ENCODE peak calls at places on chromosomes 3 and 15, in four cellular contexts. I is right cardiac atrium, H is K562, B is HCT116. A is an unnamed sample.

GRCh38 chr3:56930706-56931105 is 129.0 kb upstream of the ARHGEF3 start:
- DNase-seq in H (no peak), B (no peak), I (no peak), A (no peak)

GRCh38 chr15:48928877-48929538 is 34.7 kb downstream of the SHC4 start:
- DNase-seq in B (no peak), I (no peak), H (no peak), A (no peak)

GRCh38 chr3:3015472-3016089 is 94.6 kb downstream of the IL5RA start:
- DNase-seq in B (peak; percentile 8), H (no peak), I (no peak), A (no peak)

GRCh38 chr15:92023971-92024370 is 170.5 kb downstream of the SLCO3A1 start:
- DNase-seq in B (no peak), I (no peak), H (no peak), A (no peak)

GRCh38 chr15:63332367-63333078 is 49.1 kb downstream of the CA12 start:
- DNase-seq in B (peak; percentile 28), I (no peak), H (no peak), A (no peak)

GRCh38 chr15:63146684-63147083 is 10.6 kb downstream of the RPS27L start:
- DNase-seq in I (no peak), B (no peak), H (no peak), A (no peak)

GRCh38 chr15:50066202-50066601 is 52.8 kb downstream of the ATP8B4 start:
- DNase-seq in B (no peak), I (no peak), H (no peak), A (no peak)

GRCh38 chr3:13718000-13718399 is 161.9 kb downstream of the WNT7A start:
- DNase-seq in B (no peak), I (no peak), H (no peak), A (no peak)

GRCh38 chr3:197308591-197308990 is 10.2 kb upstream of the DLG1 start:
- DNase-seq in I (no peak), B (no peak), H (no peak), A (no peak)

GRCh38 chr3:128324911-128325592 is 141.6 kb downstream of the DNAJB8 start:
- DNase-seq in H (no peak), B (no peak), I (no peak), A (no peak)

GRCh38 chr3:194723846-194724618 is 38.3 kb downstream of the FAM43A start:
- DNase-seq in H (no peak), I (no peak), B (no peak), A (no peak)

GRCh38 chr3:188197388-188197847 is 43.5 kb downstream of the LPP start:
- DNase-seq in H (no peak), B (no peak), I (no peak), A (no peak)

GRCh38 chr3:140128217-140129137 is 193.5 kb downstream of the CLSTN2 start:
- DNase-seq in H (peak; percentile 55), I (no peak), B (peak; percentile 1), A (no peak)

GRCh38 chr3:119644481-119644880 is 15.9 kb downstream of the POPDC2 start:
- DNase-seq in B (no peak), H (no peak), I (no peak), A (no peak)

GRCh38 chr3:11335056-11335608 is 62.9 kb downstream of the ATG7 start:
- DNase-seq in B (peak; percentile 51), H (peak; percentile 52), I (no peak), A (no peak)

GRCh38 chr15:43185161-43186002 is at the start of gene CCNDBP1:
- DNase-seq in H (peak; percentile 99), B (peak; percentile 84), I (peak; percentile 99), A (peak; percentile 96)

GRCh38 chr3:105119801-105120340 is 246.8 kb upstream of the ALCAM start:
- DNase-seq in B (no peak), H (no peak), I (no peak), A (no peak)

DNA sequence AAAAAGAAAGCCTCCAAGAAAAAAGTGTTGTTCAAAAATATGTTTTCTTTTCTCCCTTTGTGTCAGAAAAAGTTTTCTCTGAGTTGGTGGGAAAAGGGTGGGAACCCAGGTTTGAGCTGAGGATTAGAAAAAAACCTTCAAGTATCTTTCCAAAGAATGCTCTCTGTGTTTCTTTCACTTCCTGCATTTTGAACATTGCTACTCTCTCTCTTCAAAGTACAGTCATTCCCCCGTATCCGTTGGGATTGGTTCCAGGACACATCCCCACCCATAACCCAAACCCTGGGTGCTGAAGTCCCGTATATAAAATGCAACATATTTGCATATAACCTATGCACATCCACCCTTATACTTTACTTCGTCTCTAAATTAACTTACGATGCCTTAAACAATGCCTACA is 139.6 kb downstream of the TMCO5A start:
- DNase-seq in H (no peak), I (no peak), B (no peak), A (no peak)
- H3K27ac ChIP-seq in H (no peak overlapping the region), I (no peak overlapping the region), B (no peak overlapping the region), A (no peak overlapping the region)

GRCh38 chr3:126751611-126752302 is 47.7 kb downstream of the CHCHD6 start:
- DNase-seq in B (no peak), I (no peak), H (no peak), A (no peak)
- H3K4me1 ChIP-seq in B (peaks cover 3% of the 10 kb centered on the region), I (peaks cover 6% of the 10 kb centered on the region), H (peaks cover 11% of the 10 kb centered on the region), A (no peaks in the 10 kb centered on the region)

GRCh38 chr3:16338999-16339398 is 74.0 kb downstream of the OXNAD1 start:
- DNase-seq in H (no peak), I (no peak), B (no peak), A (no peak)

GRCh38 chr3:16335364-16335763 is 70.4 kb downstream of the OXNAD1 start:
- DNase-seq in I (no peak), H (no peak), B (no peak), A (no peak)

GRCh38 chr3:16336876-16337275 is 71.9 kb downstream of the OXNAD1 start:
- DNase-seq in H (no peak), I (no peak), B (no peak), A (no peak)

GRCh38 chr3:16335772-16336621 is 71.0 kb downstream of the OXNAD1 start:
- DNase-seq in H (no peak), B (no peak), I (no peak), A (no peak)

GRCh38 chr3:16338124-16338523 is 73.1 kb downstream of the OXNAD1 start:
- DNase-seq in B (no peak), I (peak; percentile 58), H (no peak), A (no peak)
- H3K27ac ChIP-seq in B (no peak overlapping the region), I (no peak overlapping the region), H (no peak overlapping the region), A (no peak overlapping the region)

GRCh38 chr3:42855547-42856380 is 19.9 kb downstream of the CYP8B1 start:
- DNase-seq in H (peak; percentile 61), B (no peak), I (no peak), A (no peak)

GRCh38 chr3:42852443-42852842 is 23.2 kb downstream of the CYP8B1 start:
- DNase-seq in I (no peak), B (no peak), H (peak; percentile 70), A (no peak)

GRCh38 chr3:42855219-42855546 is 20.5 kb downstream of the CYP8B1 start:
- DNase-seq in H (no peak), B (no peak), I (no peak), A (no peak)

GRCh38 chr3:42853056-42853455 is 22.6 kb downstream of the CYP8B1 start:
- DNase-seq in I (no peak), B (no peak), H (no peak), A (no peak)

DNA sequence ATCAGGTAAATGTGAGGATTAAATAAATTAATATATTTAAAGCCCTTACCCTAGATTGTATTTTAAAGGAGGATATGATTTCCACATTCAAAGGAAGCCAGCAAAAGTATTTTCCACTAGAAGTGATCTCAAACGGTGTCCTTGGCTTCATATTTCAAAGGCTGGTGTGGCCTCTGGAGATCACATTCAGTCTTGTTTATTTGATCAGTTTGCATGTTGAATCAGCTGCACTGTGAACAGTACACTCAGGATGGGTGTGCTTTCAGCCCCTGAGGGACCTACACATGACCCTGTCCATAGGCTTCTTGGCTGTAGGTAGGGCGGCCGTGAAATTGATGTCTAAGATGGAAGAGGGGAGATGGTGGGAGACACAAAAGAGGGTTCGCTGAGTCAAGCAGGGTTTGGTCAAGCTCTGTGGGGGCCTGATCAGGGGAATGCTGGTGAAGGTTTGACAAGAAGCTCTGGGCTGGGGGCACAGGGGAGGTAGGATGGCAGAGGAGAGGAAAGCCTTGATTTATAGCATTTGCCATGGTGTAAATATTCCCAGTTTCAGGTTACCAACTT is 21.9 kb downstream of the CYP8B1 start:
- DNase-seq in I (no peak), H (no peak), B (no peak), A (no peak)
- H3K4me1 ChIP-seq in I (no peaks in the 10 kb centered on the region), H (peaks cover 27% of the 10 kb centered on the region), B (no peaks in the 10 kb centered on the region), A (no peaks in the 10 kb centered on the region)

DNA sequence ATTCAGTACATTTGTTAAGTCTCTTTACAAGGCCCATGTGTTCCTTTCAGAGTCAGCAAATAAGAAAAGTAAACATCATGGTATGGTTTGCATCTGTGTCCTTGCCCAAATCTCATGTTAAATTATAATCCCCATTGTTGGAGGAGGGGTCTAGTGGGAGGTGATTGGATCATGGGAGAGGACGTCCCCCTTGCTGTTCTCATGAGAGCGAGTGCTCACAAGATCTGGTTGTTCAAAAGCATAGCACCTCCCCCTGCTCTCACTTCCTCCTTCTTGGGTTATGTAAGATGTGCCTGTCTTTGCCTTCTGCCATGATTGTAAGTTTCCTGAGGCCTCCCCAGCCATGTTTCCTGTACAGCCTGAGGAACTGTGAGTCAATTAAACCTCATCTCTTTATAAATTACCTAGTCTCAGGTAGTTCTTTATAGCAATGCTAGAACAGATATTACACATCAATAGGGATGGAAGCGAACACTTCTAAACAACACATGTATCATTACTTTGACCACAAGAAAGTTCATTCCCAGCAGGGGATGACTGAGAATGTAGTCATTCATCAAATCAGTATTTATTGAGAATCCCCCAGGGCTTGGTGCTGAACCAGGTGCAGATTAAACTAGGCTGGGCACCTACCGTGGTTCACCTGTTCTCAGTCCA is 4.1 kb downstream of the EFCAB12 start:
- DNase-seq in B (no peak), I (no peak), H (no peak), A (no peak)
- H3K27ac ChIP-seq in B (no peak overlapping the region), I (no peak overlapping the region), H (peak overlapping the region; percentile 71), A (no peak overlapping the region)

GRCh38 chr15:77528968-77529319 is 103.8 kb downstream of the LINGO1 start:
- DNase-seq in H (no peak), I (peak; percentile 68), B (no peak), A (peak; percentile 73)
- H3K4me1 ChIP-seq in H (peaks cover 4% of the 10 kb centered on the region), I (peaks cover 4% of the 10 kb centered on the region), B (peaks cover 8% of the 10 kb centered on the region), A (no peaks in the 10 kb centered on the region)

GRCh38 chr3:71051259-71051595 is 532.3 kb downstream of the FOXP1 start:
- DNase-seq in B (no peak), H (no peak), I (no peak), A (no peak)
- H3K27ac ChIP-seq in B (no peak overlapping the region), H (no peak overlapping the region), I (no peak overlapping the region), A (no peak overlapping the region)

DNA sequence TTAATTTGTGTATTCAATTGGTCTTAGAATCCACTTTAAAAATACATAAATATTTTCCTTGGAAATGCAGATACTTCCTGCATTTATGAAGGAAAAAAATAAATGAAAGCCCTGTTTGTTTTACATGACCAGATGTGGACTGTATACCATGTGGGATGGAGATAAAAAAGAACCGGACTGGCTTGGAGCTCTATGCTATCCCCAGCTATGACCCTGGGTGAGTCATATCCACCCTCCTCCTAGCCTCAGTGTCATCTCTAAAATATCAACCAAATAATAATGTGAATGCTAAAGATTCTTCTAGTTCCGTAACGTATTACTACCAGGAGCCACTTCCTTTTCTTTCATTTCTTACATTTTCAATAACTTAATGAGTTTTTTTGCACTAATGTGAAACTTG is 44.5 kb upstream of the PDZRN3 start:
- DNase-seq in I (no peak), H (no peak), B (no peak), A (no peak)
- H3K4me1 ChIP-seq in I (peaks cover 2% of the 10 kb centered on the region), H (no peaks in the 10 kb centered on the region), B (no peaks in the 10 kb centered on the region), A (no peaks in the 10 kb centered on the region)